ENCODE peak calls at places on chromosomes 3 and 15, in four cellular contexts. T is naive thymus-derived CD4-positive, alpha-beta T cell; I is breast epithelium; U is Panc1. R is an unnamed sample. For H3K4me1 and H3K36me3, the result is how much of the 10 kb centered on the place peaks cover.

GRCh38 chr15:72365844-72366243 is 10.0 kb downstream of the HEXA start:
- DNase-seq in T (peak), I (no peak), U (no peak), R (peak)

GRCh38 chr3:151015762-151016161 is 43.2 kb upstream of the CLRN1 start:
- DNase-seq in T (no peak), I (no peak), U (no peak), R (no peak)

GRCh38 chr3:177778633-177779032 is 581.4 kb upstream of the TBL1XR1 start:
- DNase-seq in T (peak), I (no peak), U (no peak), R (peak)

GRCh38 chr3:116394365-116394764 is 50.9 kb downstream of the LSAMP start:
- DNase-seq in T (no peak), I (no peak), U (no peak), R (no peak)

GRCh38 chr15:29825205-29825604 is 2.9 kb upstream of the TJP1 start:
- DNase-seq in T (peak), I (no peak), U (no peak), R (peak)

GRCh38 chr3:173933113-173933512 is 535.6 kb downstream of the NLGN1 start:
- DNase-seq in T (no peak), I (no peak), U (no peak), R (no peak)

GRCh38 chr15:50068016-50068415 is 51.0 kb downstream of the ATP8B4 start:
- DNase-seq in T (no peak), I (no peak), U (no peak), R (no peak)

GRCh38 chr3:143736651-143737050 is 111.6 kb downstream of the SLC9A9 start:
- DNase-seq in T (no peak), I (no peak), U (no peak), R (no peak)

GRCh38 chr3:31748281-31749245 is 215.8 kb downstream of the STT3B start:
- DNase-seq in T (no peak), I (no peak), U (no peak), R (no peak)

GRCh38 chr15:70260096-70260495 is 162.4 kb upstream of the TLE3 start:
- DNase-seq in T (no peak), I (no peak), U (no peak), R (no peak)
- H3K4me1 ChIP-seq in T (under half), I (under half), U (under half), R (under half)

GRCh38 chr3:168029705-168030104 is 66.0 kb downstream of the GOLIM4 start:
- DNase-seq in T (no peak), I (no peak), U (no peak), R (no peak)
- H3K36me3 ChIP-seq in T (under half), I (under half), U (under half), R (under half)

DNA sequence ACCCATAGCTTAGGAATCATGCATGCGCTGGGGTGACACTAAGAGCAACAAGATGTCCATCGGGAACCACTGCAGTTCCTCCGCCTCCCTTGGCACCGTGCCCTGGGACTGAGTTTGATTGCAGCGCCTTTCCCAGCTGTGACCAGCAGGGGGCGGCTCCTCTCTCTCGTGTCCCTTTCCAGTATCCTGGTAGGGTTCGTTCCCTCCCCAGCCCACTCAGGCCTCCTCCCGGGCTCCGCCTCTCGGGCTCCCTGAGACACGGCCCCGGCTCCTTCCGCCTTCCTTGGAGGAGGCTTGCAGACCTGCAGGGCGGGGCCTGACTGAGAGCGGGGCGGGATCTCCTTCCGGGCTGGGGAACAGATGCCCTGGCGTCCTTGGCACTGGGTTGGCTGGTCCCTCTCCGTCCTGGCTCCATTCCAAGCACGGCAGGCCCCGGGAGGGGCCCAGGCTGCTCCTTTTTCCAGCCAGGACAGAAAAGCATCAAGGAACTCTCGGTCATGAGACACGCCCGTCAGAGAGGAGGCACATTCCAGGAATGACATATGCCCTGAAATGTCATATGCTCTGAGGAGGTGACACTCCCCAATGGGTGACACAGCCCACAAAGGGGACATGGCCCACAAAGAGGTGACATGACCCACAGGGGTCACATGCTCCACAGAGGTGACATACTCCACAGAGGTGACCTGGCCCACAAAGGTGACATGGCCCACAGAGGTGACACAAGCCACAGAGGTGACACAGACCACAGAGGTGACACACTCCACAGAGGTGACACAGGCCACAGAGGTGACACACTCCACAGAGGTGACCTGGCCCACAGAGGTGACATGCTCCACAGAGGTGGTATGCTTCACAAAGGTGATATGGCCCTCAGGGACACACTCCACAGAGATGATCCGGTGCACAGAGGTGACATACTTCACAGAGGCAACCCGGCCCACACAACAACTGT is 79.0 kb downstream of the ABHD5 start:
- DNase-seq in T (peak), I (peak), U (no peak), R (peak)
- H3K4me3 ChIP-seq in T (no peak), I (peak), U (peak), R (no peak)

GRCh38 chr3:184566441-184567414 is 5.1 kb downstream of the EPHB3 start:
- DNase-seq in T (no peak), I (no peak), U (no peak), R (no peak)

GRCh38 chr3:184567924-184568590 is 6.5 kb downstream of the EPHB3 start:
- DNase-seq in T (no peak), I (no peak), U (no peak), R (no peak)

GRCh38 chr3:184568918-184569829 is 7.6 kb downstream of the EPHB3 start:
- DNase-seq in T (no peak), I (peak), U (no peak), R (no peak)

GRCh38 chr3:184570035-184570434 is 8.4 kb downstream of the EPHB3 start:
- DNase-seq in T (no peak), I (no peak), U (no peak), R (no peak)

DNA sequence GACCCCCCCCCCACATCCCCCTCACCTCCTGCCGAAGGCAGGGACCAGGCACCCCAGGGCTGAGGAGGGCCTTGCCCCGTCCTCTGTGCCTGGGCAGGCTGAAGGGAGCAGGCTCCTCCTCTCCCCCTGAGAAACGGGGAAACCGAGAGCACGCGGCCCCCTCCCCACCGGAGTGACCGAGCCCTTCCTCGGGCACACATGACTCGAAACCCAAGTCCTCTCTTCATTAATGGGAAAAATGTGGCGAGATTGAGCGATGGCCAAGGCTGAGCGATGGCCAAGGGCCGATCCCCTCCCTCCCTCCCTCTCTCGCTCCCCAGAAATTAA is 7.0 kb downstream of the EPHB3 start:
- DNase-seq in T (no peak), I (no peak), U (no peak), R (no peak)
- H3K4me1 ChIP-seq in T (under half), I (under half), U (under half), R (under half)

GRCh38 chr15:39997031-39997430 is 42.0 kb downstream of the SRP14 start:
- DNase-seq in T (no peak), I (no peak), U (no peak), R (no peak)
- H3K36me3 ChIP-seq in T (under half), I (under half), U (under half), R (under half)

DNA sequence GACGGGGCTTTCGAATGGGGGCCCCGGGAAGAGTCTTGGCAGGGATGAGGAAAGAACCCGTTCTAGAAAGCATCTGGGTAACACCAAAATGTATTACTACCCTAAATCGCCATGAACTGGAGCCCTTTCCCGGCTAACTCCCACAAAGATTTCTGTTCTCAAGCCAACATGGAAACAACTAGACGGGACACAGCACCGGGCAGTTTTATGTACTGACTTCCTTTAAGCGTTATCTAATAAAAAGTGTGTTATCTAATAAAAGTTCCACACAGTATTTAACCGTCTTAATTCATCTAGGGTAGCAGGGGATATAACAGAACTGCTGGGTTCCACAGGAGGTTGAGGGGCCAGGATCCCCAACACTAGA is 308 bp upstream of the C3orf62 start:
- DNase-seq in T (no peak), I (no peak), U (no peak), R (no peak)
- H3K4me3 ChIP-seq in T (peak), I (peak), U (peak), R (peak)

GRCh38 chr3:49025005-49025792 is 3.3 kb downstream of the NDUFAF3 start:
- DNase-seq in T (no peak), I (no peak), U (no peak), R (no peak)
- H3K4me1 ChIP-seq in T (under half), I (under half), U (under half), R (under half)

GRCh38 chr3:161250116-161250515 is 29.0 kb downstream of the NMD3 start:
- DNase-seq in T (no peak), I (no peak), U (no peak), R (no peak)
- H3K36me3 ChIP-seq in T (under half), I (under half), U (half or more), R (under half)

GRCh38 chr3:196284396-196284795 is 3.1 kb downstream of the PCYT1A start:
- DNase-seq in T (no peak), I (no peak), U (no peak), R (no peak)
- H3K4me3 ChIP-seq in T (no peak), I (no peak), U (no peak), R (no peak)

GRCh38 chr3:152308475-152308844 is 39.7 kb downstream of the MBNL1 start:
- DNase-seq in T (no peak), I (no peak), U (no peak), R (no peak)
- H3K4me1 ChIP-seq in T (half or more), I (under half), U (half or more), R (half or more)